ENCODE peak calls at places on chromosomes 3 and 15, in five cellular contexts. G, U, B, S and T are unnamed samples.

GRCh38 chr3:129439381-129439816 is 349 bp downstream of the MBD4 start:
- DNase-seq in G (no peak), U (no peak), B (peak; percentile 34), S (no peak), T (peak; percentile 15)

GRCh38 chr3:9035473-9035872 is 72.2 kb upstream of the RAD18 start:
- DNase-seq in G (no peak), U (no peak), B (no peak), S (no peak), T (no peak)

GRCh38 chr3:133486658-133487057 is 86.8 kb downstream of the BFSP2 start:
- DNase-seq in G (no peak), U (no peak), B (no peak), S (no peak), T (no peak)

GRCh38 chr3:183224581-183224980 is 28.5 kb upstream of the B3GNT5 start:
- DNase-seq in G (no peak), U (no peak), B (no peak), S (no peak), T (no peak)

GRCh38 chr15:41936649-41937567 is 35.4 kb downstream of the EHD4 start:
- DNase-seq in G (no peak), U (no peak), B (no peak), S (no peak), T (no peak)

GRCh38 chr3:42473083-42473932 is 29.1 kb upstream of the VIPR1 start:
- DNase-seq in G (no peak), U (no peak), B (no peak), S (no peak), T (no peak)

GRCh38 chr3:151146071-151146730 is 56.8 kb downstream of the GPR171 start:
- DNase-seq in G (peak; percentile 63), U (peak; percentile 25), B (peak; percentile 43), S (peak; percentile 75), T (peak; percentile 79)

GRCh38 chr3:13886593-13887129 is 6.8 kb upstream of the WNT7A start:
- DNase-seq in G (no peak), U (no peak), B (no peak), S (no peak), T (no peak)

GRCh38 chr3:39052613-39053012 is 797 bp downstream of the WDR48 start:
- DNase-seq in G (no peak), U (no peak), B (no peak), S (no peak), T (no peak)

GRCh38 chr3:122033018-122033417 is 11.0 kb upstream of the ILDR1 start:
- DNase-seq in G (no peak), U (no peak), B (no peak), S (no peak), T (no peak)

GRCh38 chr3:31427623-31428022 is 105.1 kb upstream of the STT3B start:
- DNase-seq in G (no peak), U (no peak), B (no peak), S (no peak), T (no peak)

GRCh38 chr15:52163321-52164190 is 27.6 kb downstream of the GNB5 start:
- DNase-seq in G (no peak), U (no peak), B (no peak), S (no peak), T (no peak)
- TF ChIP-seq KDM1A in G (no peak), U (no peak), B (no peak), S (no peak), T (no peak)

GRCh38 chr3:109224333-109224732 is 87.8 kb downstream of the C3orf85 start:
- DNase-seq in G (peak; percentile 36), U (no peak), B (no peak), S (peak; percentile 12), T (no peak)
- TF ChIP-seq KDM1A in G (no peak), U (no peak), B (no peak), S (no peak), T (no peak)

DNA sequence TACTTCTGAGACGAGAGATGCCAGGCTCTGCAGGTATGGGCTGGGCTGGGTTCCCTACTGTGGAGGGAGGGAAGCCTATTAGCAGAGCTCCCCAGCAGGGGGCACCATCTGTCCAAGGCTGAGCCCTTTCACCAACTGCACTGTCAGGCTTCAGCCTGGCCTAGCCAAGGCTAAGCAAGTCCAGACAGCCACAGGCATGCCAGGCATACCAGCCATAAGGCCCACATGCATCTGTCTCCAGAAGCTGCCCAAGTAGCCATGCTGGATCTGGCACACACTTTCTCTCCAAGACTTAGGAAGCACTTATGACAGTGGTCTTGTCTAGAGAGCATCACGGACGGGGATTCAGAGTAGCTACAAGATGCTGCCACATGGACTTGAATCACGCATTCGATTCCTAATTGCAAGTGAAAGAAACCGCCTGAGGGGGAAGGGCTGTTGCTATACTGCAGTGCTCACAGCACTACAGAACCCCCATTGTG is 28.3 kb downstream of the RUVBL1 start:
- DNase-seq in G (peak; percentile 63), U (no peak), B (peak; percentile 50), S (peak; percentile 68), T (peak; percentile 71)
- TF ChIP-seq KDM1A in G (no peak), U (no peak), B (no peak), S (no peak), T (no peak)

GRCh38 chr3:17336291-17336690 is 406.1 kb downstream of the TBC1D5 start:
- DNase-seq in G (no peak), U (no peak), B (no peak), S (no peak), T (no peak)
- TF ChIP-seq KDM1A in G (no peak), U (no peak), B (no peak), S (no peak), T (no peak)